ENCODE peak calls at places on chromosomes 12 and 14, in six cellular contexts. S is thyroid gland, D is fibroblast of lung, T is lung, K is foreskin keratinocyte, V is kidney. A is an unnamed sample.
A peak's percentile ranks its signal among the peaks of the same experiment; 100 is the strongest.

GRCh38 chr14:95733212-95733611 is 19.3 kb upstream of the TCL1A start:
- DNase-seq in S (no peak), D (no peak), T (no peak), K (no peak), V (no peak), A (no peak)

GRCh38 chr12:117540011-117540410 is 178.6 kb upstream of the NOS1 start:
- DNase-seq in S (no peak), D (no peak), T (no peak), K (no peak), V (no peak), A (no peak)

GRCh38 chr12:106301611-106302321 is 767 bp upstream of the TCP11L2 start:
- DNase-seq in S (peak; percentile 59), D (peak; percentile 29), T (peak; percentile 84), K (peak; percentile 62), V (peak; percentile 89), A (peak; percentile 31)

GRCh38 chr12:82708507-82708906 is 21.8 kb downstream of the TMTC2 start:
- DNase-seq in S (peak; percentile 20), D (peak; percentile 5), T (no peak), K (no peak), V (no peak), A (no peak)

GRCh38 chr14:65949711-65950516 is 536.3 kb upstream of the CCDC196 start:
- DNase-seq in S (peak; percentile 96), D (peak; percentile 0), T (peak; percentile 46), K (peak; percentile 60), V (peak; percentile 83), A (no peak)

GRCh38 chr14:52641745-52642144 is 53.6 kb downstream of the ERO1A start:
- DNase-seq in S (no peak), D (no peak), T (no peak), K (no peak), V (no peak), A (no peak)

GRCh38 chr12:25853696-25854095 is 104.8 kb upstream of the RASSF8 start:
- DNase-seq in S (no peak), D (no peak), T (no peak), K (no peak), V (no peak), A (no peak)

GRCh38 chr14:92005019-92005418 is 34.8 kb downstream of the TRIP11 start:
- DNase-seq in S (no peak), D (no peak), T (no peak), K (no peak), V (no peak), A (no peak)

GRCh38 chr12:30200864-30201263 is 417.1 kb upstream of the TMTC1 start:
- DNase-seq in S (no peak), D (peak; percentile 1), T (no peak), K (no peak), V (peak; percentile 72), A (no peak)

GRCh38 chr12:121318121-121318520 is 21.6 kb upstream of the CAMKK2 start:
- DNase-seq in S (peak; percentile 74), D (no peak), T (no peak), K (no peak), V (no peak), A (no peak)

GRCh38 chr12:14454098-14454907 is 88.8 kb downstream of the ATF7IP start:
- DNase-seq in S (no peak), D (peak; percentile 49), T (no peak), K (peak; percentile 56), V (no peak), A (no peak)

GRCh38 chr14:61257469-61258057 is 23.6 kb downstream of the TMEM30B start:
- DNase-seq in S (no peak), D (no peak), T (no peak), K (no peak), V (no peak), A (no peak)

GRCh38 chr14:38208825-38209562 is 1.3 kb downstream of the SSTR1 start:
- DNase-seq in S (peak; percentile 15), D (peak; percentile 69), T (no peak), K (no peak), V (peak; percentile 67), A (no peak)
- TF ChIP-seq CTCF in S (no peak), D (peak; percentile 38), T (no peak), K (no peak), V (no peak), A (peak; percentile 28)

GRCh38 chr14:39417014-39417413 is 15.2 kb downstream of the FBXO33 start:
- DNase-seq in S (no peak), D (no peak), T (no peak), K (peak; percentile 25), V (no peak), A (no peak)
- TF ChIP-seq CTCF in S (no peak), D (peak; percentile 1), T (no peak), K (peak; percentile 62), V (no peak), A (no peak)

GRCh38 chr12:6699989-6700645 is 498 bp downstream of the PIANP start:
- DNase-seq in S (no peak), D (no peak), T (no peak), K (no peak), V (peak; percentile 72), A (no peak)

GRCh38 chr12:6696690-6697583 is 3.7 kb downstream of the PIANP start:
- DNase-seq in S (no peak), D (no peak), T (no peak), K (no peak), V (peak; percentile 54), A (no peak)

GRCh38 chr12:6699259-6699988 is 1.2 kb downstream of the PIANP start:
- DNase-seq in S (no peak), D (no peak), T (no peak), K (no peak), V (no peak), A (no peak)

GRCh38 chr12:6697584-6698351 is 2.8 kb downstream of the PIANP start:
- DNase-seq in S (peak; percentile 28), D (peak; percentile 52), T (no peak), K (peak; percentile 34), V (peak; percentile 69), A (no peak)

DNA sequence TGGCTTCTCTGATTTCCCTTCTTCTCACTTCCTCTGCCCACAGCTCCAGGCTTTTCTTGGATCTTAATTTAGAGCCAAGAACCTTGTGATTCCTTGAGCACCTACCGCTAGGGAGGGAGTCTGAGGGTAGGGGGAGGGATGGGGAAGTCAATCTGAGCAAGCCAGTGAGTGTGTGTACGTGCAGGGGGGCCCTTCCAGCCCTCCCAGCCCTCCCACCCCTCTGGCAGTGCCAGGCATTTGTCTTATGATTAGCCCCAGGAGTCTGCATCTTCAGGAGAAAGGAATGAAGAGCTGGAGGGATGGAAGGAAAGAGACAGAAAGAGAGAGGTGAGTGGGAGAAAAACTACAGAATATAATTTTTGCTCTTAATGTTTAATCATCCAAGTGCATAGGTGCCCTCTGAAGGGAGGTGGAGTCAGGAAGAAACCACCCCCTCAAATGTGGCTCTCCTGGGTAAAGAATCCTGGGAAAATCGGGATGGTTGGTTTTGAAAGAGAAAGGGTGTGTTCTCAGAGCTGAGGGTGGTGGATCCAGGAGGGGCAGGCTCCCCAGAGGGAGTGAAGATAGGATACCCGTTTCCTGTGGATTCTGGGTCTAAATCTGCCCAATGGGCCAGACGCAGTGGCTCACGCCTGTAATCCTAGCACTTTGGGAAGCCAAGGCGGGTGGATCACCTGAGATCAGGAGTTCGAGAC is 2.1 kb downstream of the PIANP start:
- DNase-seq in S (no peak), D (no peak), T (no peak), K (no peak), V (no peak), A (no peak)
- TF ChIP-seq CTCF in S (no peak), D (no peak), T (no peak), K (no peak), V (no peak), A (no peak)

DNA sequence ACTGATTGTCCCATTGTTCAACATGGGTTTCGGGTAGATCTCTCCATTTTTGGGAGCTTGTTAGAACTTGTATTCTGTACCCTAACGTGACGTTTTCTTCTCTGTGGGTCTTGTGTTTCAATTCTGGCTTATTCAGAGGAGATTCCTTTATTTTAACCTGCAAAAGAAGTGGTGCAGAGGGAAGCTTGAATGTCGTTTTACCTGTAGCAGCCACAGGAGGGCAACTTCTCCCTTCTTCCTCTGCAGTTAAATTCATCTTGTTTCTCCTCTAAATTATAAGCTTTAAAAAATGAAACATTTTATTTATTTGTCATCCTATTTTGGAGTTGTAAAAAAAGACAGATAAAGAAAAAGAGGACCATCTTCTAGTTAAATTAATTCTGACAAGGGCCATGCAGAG is 13.7 kb upstream of the CLEC4D start:
- DNase-seq in S (no peak), D (no peak), T (no peak), K (peak; percentile 5), V (no peak), A (no peak)
- TF ChIP-seq CTCF in S (no peak), D (no peak), T (no peak), K (peak; percentile 50), V (no peak), A (no peak)

GRCh38 chr12:112768278-112768677 is 23.3 kb upstream of the RPH3A start:
- DNase-seq in S (no peak), D (no peak), T (no peak), K (no peak), V (no peak), A (no peak)
- TF ChIP-seq CTCF in S (no peak), D (no peak), T (no peak), K (no peak), V (no peak), A (no peak)

DNA sequence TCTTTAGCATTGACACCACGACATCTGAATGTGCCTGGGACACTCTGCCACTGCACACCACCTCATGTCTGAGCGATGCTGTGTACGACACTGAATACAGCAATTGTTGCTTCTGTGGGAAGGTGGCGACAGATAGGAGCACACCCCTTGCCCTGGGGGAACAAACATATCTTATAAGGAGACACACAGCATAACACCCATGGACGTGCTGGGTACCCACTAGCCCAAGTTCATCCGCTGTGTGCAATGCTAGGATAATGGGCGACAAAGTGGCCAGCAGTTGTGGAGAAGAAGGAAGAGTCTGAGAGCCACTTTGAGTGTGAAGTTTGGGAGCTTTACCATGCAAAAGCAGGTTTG is 61.1 kb downstream of the VWF start:
- DNase-seq in S (no peak), D (no peak), T (no peak), K (no peak), V (no peak), A (no peak)
- TF ChIP-seq CTCF in S (no peak), D (no peak), T (no peak), K (no peak), V (no peak), A (no peak)

DNA sequence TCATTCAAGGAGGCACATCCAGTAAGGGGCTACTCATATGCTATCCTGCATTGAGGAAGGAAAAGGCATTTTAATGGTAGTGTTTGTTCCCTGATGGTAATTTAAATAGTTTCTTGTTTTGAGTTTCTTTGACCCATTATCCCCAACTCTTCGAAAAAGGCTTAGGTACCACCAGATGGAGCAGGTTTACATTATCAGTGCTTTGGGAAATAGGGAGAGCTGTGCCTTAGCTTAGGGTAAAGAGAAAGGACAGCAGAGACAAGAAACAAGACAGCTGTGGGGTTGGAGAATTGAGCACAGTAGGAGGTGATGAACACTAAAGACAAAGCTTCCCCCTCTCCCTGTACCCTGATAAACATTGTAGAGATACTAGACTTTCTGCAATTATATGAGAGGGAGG is 29.1 kb upstream of the HELB start:
- DNase-seq in S (no peak), D (no peak), T (no peak), K (no peak), V (no peak), A (no peak)
- TF ChIP-seq CTCF in S (no peak), D (no peak), T (no peak), K (no peak), V (no peak), A (no peak)

A was measured in ascending aorta.